ENCODE peak calls at places on chromosomes 12 and 14, in four cellular contexts. H, O, F and S are unnamed samples.

GRCh38 chr12:60451457-60451856 is 855.6 kb downstream of the SLC16A7 start:
- DNase-seq in O (no peak), H (no peak), F (no peak), S (no peak)

GRCh38 chr14:59358105-59358504 is 107.1 kb downstream of the GPR135 start:
- DNase-seq in O (peak), F (peak), H (no peak), S (no peak)

GRCh38 chr12:12993367-12993766 is 6.7 kb downstream of the HEBP1 start:
- DNase-seq in H (no peak), F (no peak), O (no peak), S (no peak)

GRCh38 chr12:64912501-64912900 is 88.1 kb downstream of the TBC1D30 start:
- DNase-seq in F (no peak), H (no peak), O (peak), S (no peak)

GRCh38 chr12:68521848-68522502 is 88.7 kb upstream of the RAP1B start:
- DNase-seq in O (no peak), F (no peak), H (no peak), S (no peak)

GRCh38 chr12:118064608-118065007 is 3.6 kb upstream of the WSB2 start:
- DNase-seq in O (no peak), H (peak), F (no peak), S (peak)

GRCh38 chr12:58285551-58285950 is 344.2 kb downstream of the ATP23 start:
- DNase-seq in O (no peak), F (no peak), H (no peak), S (no peak)

GRCh38 chr14:61191751-61192150 is 89.4 kb downstream of the TMEM30B start:
- DNase-seq in F (no peak), H (no peak), O (no peak), S (no peak)

GRCh38 chr12:69069479-69069878 is 136.5 kb upstream of the CPM start:
- DNase-seq in O (no peak), H (no peak), F (no peak), S (no peak)

GRCh38 chr12:2017724-2018337 is 13.6 kb upstream of the DCP1B start:
- DNase-seq in F (no peak), H (peak), O (no peak), S (no peak)

GRCh38 chr12:49912846-49913245 is 9.1 kb upstream of the FAIM2 start:
- DNase-seq in O (no peak), F (no peak), H (no peak), S (no peak)

GRCh38 chr12:34607520-34608195 is 585.4 kb downstream of the ALG10 start:
- DNase-seq in H (no peak), F (no peak), O (no peak), S (no peak)

GRCh38 chr14:102348376-102348775 is 14.3 kb downstream of the CINP start:
- DNase-seq in F (no peak), H (no peak), O (no peak), S (no peak)

GRCh38 chr12:103495783-103496456 is at the start of gene C12orf42:
- DNase-seq in H (peak), O (no peak), F (peak), S (no peak)

GRCh38 chr14:103861413-103862392 is 14.3 kb upstream of the PPP1R13B start:
- DNase-seq in O (no peak), F (no peak), H (no peak), S (no peak)

GRCh38 chr14:97762386-97762785 is 965.2 kb downstream of the VRK1 start:
- DNase-seq in O (no peak), F (no peak), H (no peak), S (peak)

GRCh38 chr14:58690801-58691516 is 53.2 kb downstream of the DACT1 start:
- DNase-seq in F (no peak), H (no peak), O (no peak), S (no peak)

GRCh38 chr12:49706351-49707126 is 666 bp downstream of the FMNL3 start:
- DNase-seq in F (no peak), H (peak), O (peak), S (peak)

GRCh38 chr12:111093428-111094142 is 173.2 kb upstream of the MYL2 start:
- DNase-seq in H (no peak), F (no peak), O (no peak), S (peak)

GRCh38 chr14:49207451-49207850 is 378.7 kb downstream of the RPS29 start:
- DNase-seq in H (no peak), O (no peak), F (no peak), S (no peak)

GRCh38 chr14:59133202-59133601 is 55.3 kb upstream of the DAAM1 start:
- DNase-seq in F (no peak), O (no peak), H (peak), S (no peak)

GRCh38 chr12:89891933-89892332 is 183.3 kb upstream of the ATP2B1 start:
- DNase-seq in H (no peak), F (no peak), O (no peak), S (no peak)

GRCh38 chr12:43676183-43676813 is 82.3 kb downstream of the PUS7L start:
- DNase-seq in F (peak), O (no peak), H (peak), S (peak)

GRCh38 chr12:99455350-99456037 is 192.1 kb upstream of the GARIN6 start:
- DNase-seq in O (peak), F (peak), H (no peak), S (no peak)

GRCh38 chr14:89214221-89214965 is 202.6 kb downstream of the FOXN3 start:
- DNase-seq in F (no peak), H (peak), O (no peak), S (no peak)

GRCh38 chr12:128682542-128683315 is 141.0 kb downstream of the SLC15A4 start:
- DNase-seq in O (no peak), H (no peak), F (no peak), S (no peak)

GRCh38 chr14:26276757-26277156 is 321.1 kb downstream of the NOVA1 start:
- DNase-seq in O (no peak), H (peak), F (no peak), S (no peak)

GRCh38 chr12:15880721-15881120 is 1.5 kb upstream of the STRAP start:
- DNase-seq in F (no peak), O (no peak), H (no peak), S (no peak)

GRCh38 chr12:12720637-12721250 is 3.6 kb downstream of the CDKN1B start:
- DNase-seq in F (no peak), O (no peak), H (peak), S (peak)

GRCh38 chr14:69260979-69261605 is 1.1 kb downstream of the GALNT16 start:
- DNase-seq in O (no peak), H (no peak), F (no peak), S (no peak)

GRCh38 chr12:92208613-92209121 is 63.0 kb upstream of the BTG1 start:
- DNase-seq in H (peak), O (peak), F (no peak), S (peak)

GRCh38 chr12:77940011-77940423 is 109.3 kb downstream of the NAV3 start:
- DNase-seq in O (peak), H (peak), F (peak), S (no peak)

GRCh38 chr14:63224196-63224595 is 20.0 kb downstream of the RHOJ start:
- DNase-seq in F (no peak), O (peak), H (no peak), S (no peak)

DNA sequence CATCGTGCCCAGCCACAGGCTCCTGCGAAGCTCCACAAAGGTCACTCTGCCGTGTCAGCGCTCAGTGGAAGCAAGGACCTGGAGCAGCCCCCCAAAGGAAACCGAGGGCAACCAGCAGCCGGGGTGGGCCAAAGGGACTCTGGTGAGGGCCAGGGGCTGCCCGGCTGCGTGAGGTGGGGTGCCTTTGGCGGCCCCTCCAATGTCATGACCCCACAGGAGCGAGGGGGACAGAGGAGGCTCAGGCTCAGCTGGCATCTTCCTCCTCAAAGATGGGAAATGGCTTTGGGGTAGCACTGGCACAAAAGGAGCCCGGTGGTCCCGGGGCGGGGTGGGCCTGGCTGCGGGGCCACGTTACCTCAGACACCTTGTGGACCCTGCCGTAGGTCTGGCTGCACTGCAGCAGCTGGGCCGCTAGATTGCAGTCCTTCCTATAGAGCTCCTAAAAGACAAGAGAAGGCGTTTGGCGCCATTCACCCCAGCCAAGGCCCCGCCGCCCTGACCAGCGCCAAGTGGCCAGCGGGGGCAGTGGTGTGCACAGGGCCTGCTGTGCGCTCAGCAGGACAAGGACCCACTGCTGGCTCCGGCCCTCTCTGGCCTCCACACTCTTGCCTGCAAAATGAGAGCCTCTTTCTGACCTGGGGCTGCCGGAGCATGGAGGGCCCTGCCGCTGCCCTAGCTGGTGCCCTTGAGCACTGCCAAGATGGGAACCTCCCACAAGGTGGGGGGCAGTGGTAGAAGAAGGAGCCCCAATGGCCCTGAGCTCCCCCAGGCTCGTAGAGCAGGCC is 46.9 kb downstream of the BEGAIN start:
- DNase-seq in H (no peak), O (no peak), F (no peak), S (no peak)
- TF ChIP-seq CTCF in H (peak), O (peak), F (no peak), S (peak)

GRCh38 chr12:57239587-57240068 is 10.1 kb downstream of the SHMT2 start:
- DNase-seq in F (no peak), O (no peak), H (no peak), S (no peak)
- H2AFZ ChIP-seq in F (no peak), O (peak), H (peak), S (peak)

DNA sequence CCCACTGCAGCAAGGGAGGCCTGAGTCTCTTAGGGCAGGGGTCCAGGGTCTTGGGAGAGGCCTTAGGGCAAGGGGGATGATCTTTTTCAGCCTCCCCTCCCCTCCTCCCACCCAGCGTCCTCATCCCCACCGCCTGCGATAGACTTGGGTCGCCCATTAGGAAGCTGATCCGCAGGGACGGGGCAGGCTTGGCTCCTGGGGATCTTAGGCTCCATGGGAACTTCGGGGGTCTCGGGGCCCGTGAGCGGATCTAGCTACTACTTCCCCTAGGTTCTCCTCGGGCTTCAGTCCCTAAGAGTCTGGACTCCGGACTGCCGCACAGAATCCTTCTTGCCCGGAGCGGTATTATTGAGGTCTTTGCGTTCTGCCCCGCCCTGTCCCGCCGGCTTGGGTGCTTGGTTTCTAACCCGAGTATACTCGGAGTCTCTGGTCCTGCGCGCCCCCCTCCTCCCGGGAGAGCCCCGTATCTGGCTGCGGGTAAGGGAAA is 2.2 kb upstream of the PTHLH start:
- DNase-seq in O (no peak), F (no peak), H (no peak), S (no peak)
- TF ChIP-seq EZH2 in O (no peak), F (no peak), H (no peak), S (no peak)

DNA sequence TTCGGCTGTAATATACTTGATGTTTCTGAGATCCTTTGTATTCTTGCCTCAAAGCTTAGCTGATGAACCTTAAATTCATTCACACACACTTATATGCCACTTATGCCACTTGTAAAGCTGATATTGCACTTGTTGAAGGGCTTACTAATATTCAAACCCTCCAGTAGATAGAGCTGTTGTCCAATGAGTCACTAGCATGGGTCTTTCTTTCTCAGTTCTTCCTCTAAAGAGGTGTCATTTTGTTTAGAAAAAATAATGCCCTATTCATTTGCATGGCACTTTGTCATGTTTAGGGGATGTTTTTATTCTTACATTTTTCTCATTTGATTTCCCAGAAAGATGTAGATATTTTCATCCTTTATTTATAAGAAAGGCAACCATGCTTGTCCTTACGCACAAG is 56.4 kb downstream of the MON2 start:
- DNase-seq in O (no peak), F (no peak), H (no peak), S (no peak)
- TF ChIP-seq CTCF in O (no peak), F (peak), H (no peak), S (no peak)

DNA sequence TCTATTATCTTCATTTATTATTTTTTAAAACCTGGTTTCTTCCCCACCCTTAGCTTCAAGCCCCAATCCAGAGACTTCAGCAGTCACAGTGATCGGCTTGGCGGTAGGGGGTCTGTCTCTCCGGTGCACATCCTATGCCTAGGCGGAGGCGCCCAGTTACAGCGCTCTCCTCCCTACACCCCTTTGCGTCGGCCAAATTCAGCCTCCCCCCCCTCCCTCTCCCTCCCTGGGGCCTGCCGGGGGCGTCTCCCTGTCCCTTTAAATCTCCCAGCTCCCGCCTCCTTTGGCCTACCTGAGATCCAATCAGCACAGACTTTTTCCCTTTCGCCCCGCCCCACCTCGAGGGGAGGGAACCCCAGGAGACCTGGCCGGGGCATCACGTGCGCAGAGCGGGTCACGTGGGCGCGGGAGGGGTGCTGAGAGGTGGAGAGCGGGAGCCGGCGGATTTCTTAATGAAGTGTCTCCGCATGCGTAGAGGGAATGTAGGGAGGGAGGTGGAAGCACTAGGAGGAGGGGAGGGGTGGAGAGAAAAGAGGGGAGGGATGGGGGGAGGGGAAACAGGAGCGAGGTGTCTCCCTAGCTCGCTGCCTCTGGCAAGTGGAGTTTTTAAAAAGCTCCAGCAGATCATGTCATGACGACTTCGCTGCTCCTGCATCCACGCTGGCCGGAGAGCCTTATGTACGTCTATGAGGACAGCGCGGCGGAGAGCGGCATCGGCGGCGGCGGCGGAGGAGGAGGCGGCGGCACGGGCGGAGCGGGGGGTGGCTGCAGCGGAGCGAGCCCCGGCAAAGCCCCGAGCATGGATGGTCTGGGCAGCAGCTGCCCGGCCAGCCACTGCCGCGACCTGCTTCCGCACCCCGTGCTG is at the start of gene HOXC13:
- DNase-seq in F (peak), H (no peak), O (no peak), S (no peak)
- H2AFZ ChIP-seq in F (peak), H (no peak), O (no peak), S (no peak)